ENCODE peak calls at places on chromosomes 5 and 9, in five cellular contexts. X is amniotic stem cell, P is pons, N is HTR-8/SVneo, A is iris pigment epithelial cell. Z is an unnamed sample.

GRCh38 chr5:71887680-71888079 is 168.6 kb downstream of the CARTPT start:
- DNase-seq in X (peak; percentile 68), P (peak; percentile 41), N (peak; percentile 76), A (peak; percentile 95), Z (peak; percentile 76)

GRCh38 chr9:69549310-69550202 is 122.6 kb downstream of the APBA1 start:
- DNase-seq in X (no peak), P (peak; percentile 66), N (peak; percentile 24), A (peak; percentile 41), Z (peak; percentile 21)

GRCh38 chr5:76622973-76623596 is at the start of gene F2RL2:
- DNase-seq in X (peak; percentile 85), P (no peak), N (peak; percentile 60), A (peak; percentile 91), Z (peak; percentile 75)

GRCh38 chr5:142277796-142278195 is 47.0 kb downstream of the SPRY4 start:
- DNase-seq in X (no peak), P (no peak), N (no peak), A (no peak), Z (no peak)

GRCh38 chr9:116032683-116033440 is 120.7 kb upstream of the PAPPA start:
- DNase-seq in X (no peak), P (no peak), N (no peak), A (no peak), Z (no peak)

GRCh38 chr9:96327694-96328352 is 25.8 kb upstream of the HSD17B3 start:
- DNase-seq in X (peak; percentile 2), P (peak; percentile 81), N (peak; percentile 28), A (peak; percentile 48), Z (peak; percentile 48)

GRCh38 chr5:101364469-101364868 is 461.4 kb upstream of the ST8SIA4 start:
- DNase-seq in X (no peak), P (no peak), N (no peak), A (no peak), Z (no peak)

GRCh38 chr9:16626577-16627130 is 243.8 kb downstream of the BNC2 start:
- DNase-seq in X (peak; percentile 77), P (peak; percentile 3), N (peak; percentile 36), A (peak; percentile 90), Z (peak; percentile 61)

GRCh38 chr5:36273809-36274526 is 27.7 kb downstream of the RANBP3L start:
- DNase-seq in X (no peak), P (no peak), N (no peak), A (no peak), Z (no peak)